ENCODE peak calls at places on chromosome 19, in four cellular contexts. D is HTR-8/SVneo; E is transverse colon; G is CD8-positive, alpha-beta T cell. F is an unnamed sample.

GRCh38 chr19:30718728-30719127 is 346.5 kb downstream of the ZNF536 start:
- DNase-seq in D (no peak), E (peak; percentile 12), G (no peak), F (no peak)

GRCh38 chr19:1379961-1380489 is 3.7 kb upstream of the NDUFS7 start:
- DNase-seq in D (no peak), E (no peak), G (no peak), F (no peak)

GRCh38 chr19:4977299-4978174 is 8.6 kb downstream of the KDM4B start:
- DNase-seq in D (peak; percentile 74), E (peak; percentile 37), G (no peak), F (no peak)

GRCh38 chr19:4229179-4229931 is at the start of gene EBI3:
- DNase-seq in D (peak; percentile 59), E (peak; percentile 34), G (no peak), F (peak; percentile 90)

GRCh38 chr19:51714848-51715247 is 8.9 kb downstream of the HAS1 start:
- DNase-seq in D (no peak), E (no peak), G (no peak), F (no peak)

GRCh38 chr19:49145485-49146407 is 9.4 kb downstream of the HRC start:
- DNase-seq in D (peak; percentile 64), E (peak; percentile 86), G (peak; percentile 72), F (peak; percentile 90)

GRCh38 chr19:20928371-20928770 is 5.3 kb downstream of the ZNF85 start:
- DNase-seq in D (peak; percentile 7), E (no peak), G (no peak), F (no peak)

GRCh38 chr19:53254451-53255341 is at the start of gene ZNF677:
- DNase-seq in D (peak; percentile 75), E (peak; percentile 72), G (peak; percentile 76), F (peak; percentile 74)

GRCh38 chr19:44943801-44944249 is 1.8 kb downstream of the APOC4 start:
- DNase-seq in D (no peak), E (peak; percentile 60), G (no peak), F (peak; percentile 92)

GRCh38 chr19:18306209-18306902 is 16.5 kb downstream of the LSM4 start:
- DNase-seq in D (no peak), E (peak; percentile 44), G (no peak), F (peak; percentile 24)

GRCh38 chr19:7069042-7069903 is at the start of gene ZNF557:
- DNase-seq in D (peak; percentile 88), E (peak; percentile 100), G (peak; percentile 98), F (peak; percentile 98)

GRCh38 chr19:47719047-47719885 is 6.0 kb downstream of the EHD2 start:
- DNase-seq in D (peak; percentile 86), E (peak; percentile 80), G (no peak), F (no peak)

GRCh38 chr19:39906283-39906682 is 28.2 kb downstream of the FCGBP start:
- DNase-seq in D (no peak), E (no peak), G (no peak), F (no peak)

GRCh38 chr19:3932931-3933810 is at the start of gene NMRK2:
- DNase-seq in D (no peak), E (no peak), G (no peak), F (no peak)

GRCh38 chr19:4423727-4424126 is 21.3 kb downstream of the CHAF1A start:
- DNase-seq in D (no peak), E (no peak), G (no peak), F (no peak)

GRCh38 chr19:12703056-12703455 is 6.6 kb upstream of the FBXW9 start:
- DNase-seq in D (peak; percentile 50), E (no peak), G (no peak), F (no peak)

GRCh38 chr19:55370305-55370988 is at the start of gene IL11:
- DNase-seq in D (peak; percentile 72), E (no peak), G (no peak), F (no peak)

GRCh38 chr19:4566402-4567051 is 7.0 kb upstream of the SEMA6B start:
- DNase-seq in D (no peak), E (no peak), G (no peak), F (no peak)

GRCh38 chr19:30349131-30349730 is 23.0 kb upstream of the ZNF536 start:
- DNase-seq in D (no peak), E (no peak), G (no peak), F (no peak)

GRCh38 chr19:34841780-34842179 is 68.8 kb upstream of the ZNF599 start:
- DNase-seq in D (no peak), E (no peak), G (no peak), F (no peak)

GRCh38 chr19:4061683-4062575 is 4.8 kb downstream of the ZBTB7A start:
- DNase-seq in D (no peak), E (peak; percentile 90), G (no peak), F (no peak)

GRCh38 chr19:4636151-4636717 is 3.1 kb upstream of the TNFAIP8L1 start:
- DNase-seq in D (peak; percentile 65), E (peak; percentile 70), G (peak; percentile 70), F (peak; percentile 88)

GRCh38 chr19:49592486-49593232 is 1.7 kb downstream of the PRR12 start:
- DNase-seq in D (no peak), E (no peak), G (no peak), F (peak; percentile 47)

GRCh38 chr19:10007811-10008211 is 2.5 kb downstream of the COL5A3 start:
- DNase-seq in D (no peak), E (no peak), G (no peak), F (no peak)

GRCh38 chr19:1826557-1827521 is 14.8 kb upstream of the ATP8B3 start:
- DNase-seq in D (no peak), E (no peak), G (no peak), F (no peak)

GRCh38 chr19:49216076-49216475 is 58.5 kb downstream of the TRPM4 start:
- DNase-seq in D (no peak), E (no peak), G (no peak), F (no peak)

GRCh38 chr19:13597625-13598024 is 91.3 kb upstream of the CACNA1A start:
- DNase-seq in D (peak; percentile 92), E (peak; percentile 41), G (peak; percentile 17), F (peak; percentile 88)

GRCh38 chr19:13835791-13836723 is 40.8 kb downstream of the ZSWIM4 start:
- DNase-seq in D (no peak), E (no peak), G (no peak), F (no peak)

GRCh38 chr19:46840157-46840942 is 10.3 kb downstream of the AP2S1 start:
- DNase-seq in D (no peak), E (peak; percentile 51), G (no peak), F (peak; percentile 79)

GRCh38 chr19:18464646-18465045 is 26.7 kb upstream of the ISYNA1 start:
- DNase-seq in D (no peak), E (peak; percentile 79), G (no peak), F (no peak)

GRCh38 chr19:33240181-33240771 is 14.6 kb upstream of the SLC7A10 start:
- DNase-seq in D (no peak), E (no peak), G (no peak), F (no peak)

GRCh38 chr19:17687857-17688784 is at the start of gene UNC13A:
- DNase-seq in D (peak; percentile 62), E (peak; percentile 13), G (peak; percentile 7), F (peak; percentile 82)

GRCh38 chr19:14497347-14497921 is 1.5 kb upstream of the GIPC1 start:
- DNase-seq in D (no peak), E (peak; percentile 77), G (no peak), F (peak; percentile 21)

F was measured in GM13976.